ENCODE peak calls at places on chromosome 7, in four cellular contexts. One of them, this sample, is unnamed.

GRCh38 chr7:41879113-41879385 is 176.2 kb upstream of the INHBA start:
- DNase-seq in K562: no peak
- DNase-seq in GM12878: no peak
- DNase-seq in HEK293T: no peak
- DNase-seq in this sample: no peak

GRCh38 chr7:148921806-148922205 is 37.7 kb upstream of the EZH2 start:
- DNase-seq in GM12878: no peak
- DNase-seq in HEK293T: no peak
- DNase-seq in K562: no peak
- DNase-seq in this sample: no peak

GRCh38 chr7:116232402-116232749 is 22.0 kb downstream of the TES start:
- DNase-seq in GM12878: no peak
- DNase-seq in HEK293T: no peak
- DNase-seq in K562: no peak
- DNase-seq in this sample: no peak

GRCh38 chr7:96118449-96119001 is 203.4 kb downstream of the SLC25A13 start:
- DNase-seq in K562: no peak
- DNase-seq in GM12878: no peak
- DNase-seq in HEK293T: no peak
- DNase-seq in this sample: no peak

GRCh38 chr7:36019966-36020365 is 133.1 kb upstream of the EEPD1 start:
- DNase-seq in GM12878: no peak
- DNase-seq in K562: no peak
- DNase-seq in HEK293T: no peak
- DNase-seq in this sample: no peak

GRCh38 chr7:116500071-116500853 is 724 bp downstream of the CAV2 start:
- DNase-seq in HEK293T: peak; percentile 9
- DNase-seq in K562: no peak
- DNase-seq in GM12878: no peak
- DNase-seq in this sample: no peak

GRCh38 chr7:140200102-140200989 is 23.6 kb upstream of the KDM7A start:
- DNase-seq in GM12878: no peak
- DNase-seq in HEK293T: peak; percentile 86
- DNase-seq in K562: peak; percentile 90
- DNase-seq in this sample: peak; percentile 47

GRCh38 chr7:85232068-85232467 is 45.2 kb upstream of the SEMA3D start:
- DNase-seq in K562: no peak
- DNase-seq in HEK293T: no peak
- DNase-seq in GM12878: no peak
- DNase-seq in this sample: no peak

GRCh38 chr7:111137296-111138195 is 46.6 kb downstream of the LRRN3 start:
- DNase-seq in HEK293T: no peak
- DNase-seq in K562: no peak
- DNase-seq in GM12878: no peak
- DNase-seq in this sample: no peak

GRCh38 chr7:434891-435486 is 84.7 kb downstream of the PDGFA start:
- DNase-seq in K562: no peak
- DNase-seq in HEK293T: no peak
- DNase-seq in GM12878: no peak
- DNase-seq in this sample: peak; percentile 75

GRCh38 chr7:123863461-123863860 is 18.5 kb downstream of the HYAL4 start:
- DNase-seq in K562: no peak
- DNase-seq in GM12878: no peak
- DNase-seq in HEK293T: no peak
- DNase-seq in this sample: no peak

GRCh38 chr7:123865517-123866117 is 20.6 kb downstream of the HYAL4 start:
- DNase-seq in K562: peak; percentile 71
- DNase-seq in GM12878: peak; percentile 21
- DNase-seq in HEK293T: peak; percentile 44
- DNase-seq in this sample: peak; percentile 62

GRCh38 chr7:123864438-123864837 is 19.5 kb downstream of the HYAL4 start:
- DNase-seq in HEK293T: peak; percentile 12
- DNase-seq in K562: no peak
- DNase-seq in GM12878: no peak
- DNase-seq in this sample: no peak

GRCh38 chr7:123864012-123864411 is 19.0 kb downstream of the HYAL4 start:
- DNase-seq in HEK293T: no peak
- DNase-seq in GM12878: no peak
- DNase-seq in K562: no peak
- DNase-seq in this sample: no peak

DNA sequence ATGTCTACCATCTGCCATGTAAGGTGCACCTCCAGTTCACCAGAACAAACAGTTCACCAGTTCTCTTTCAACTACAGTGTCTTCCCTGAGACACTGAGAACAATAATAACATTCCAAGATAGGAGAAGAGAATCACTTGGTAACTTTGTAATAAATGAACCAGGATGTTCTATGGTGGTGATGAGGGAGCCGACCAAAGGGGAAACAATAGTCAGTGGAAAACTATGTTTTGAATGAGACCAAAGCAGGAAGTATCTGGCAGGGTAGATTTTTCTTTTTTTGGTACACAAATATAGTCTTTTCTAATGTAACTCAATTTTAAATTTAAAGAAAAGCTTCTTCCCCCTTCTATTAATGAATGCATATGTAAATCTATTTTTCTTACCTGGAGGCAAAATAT is 20.0 kb downstream of the HYAL4 start:
- DNase-seq in GM12878: no peak
- DNase-seq in HEK293T: no peak
- DNase-seq in K562: no peak
- DNase-seq in this sample: no peak
- TF ChIP-seq TARDBP in GM12878: no peak
- TF ChIP-seq TARDBP in HEK293T: no peak
- TF ChIP-seq TARDBP in K562: no peak
- TF ChIP-seq TARDBP in this sample: no peak

GRCh38 chr7:40303996-40304395 is 169.2 kb downstream of the SUGCT start:
- DNase-seq in HEK293T: no peak
- DNase-seq in GM12878: no peak
- DNase-seq in K562: no peak
- DNase-seq in this sample: no peak

GRCh38 chr7:40310213-40310612 is 175.4 kb downstream of the SUGCT start:
- DNase-seq in GM12878: no peak
- DNase-seq in HEK293T: no peak
- DNase-seq in K562: no peak
- DNase-seq in this sample: no peak

GRCh38 chr7:40305229-40305628 is 170.4 kb downstream of the SUGCT start:
- DNase-seq in GM12878: no peak
- DNase-seq in K562: no peak
- DNase-seq in HEK293T: no peak
- DNase-seq in this sample: no peak

GRCh38 chr7:40306025-40306424 is 171.2 kb downstream of the SUGCT start:
- DNase-seq in GM12878: no peak
- DNase-seq in HEK293T: no peak
- DNase-seq in K562: no peak
- DNase-seq in this sample: no peak

GRCh38 chr7:40306596-40306995 is 171.8 kb downstream of the SUGCT start:
- DNase-seq in K562: no peak
- DNase-seq in HEK293T: no peak
- DNase-seq in GM12878: no peak
- DNase-seq in this sample: no peak
- TF ChIP-seq BHLHE40 in K562: no peak
- TF ChIP-seq BHLHE40 in HEK293T: no peak
- TF ChIP-seq BHLHE40 in GM12878: no peak
- TF ChIP-seq BHLHE40 in this sample: no peak

GRCh38 chr7:101201695-101202602 is 1.1 kb upstream of the MOGAT3 start:
- DNase-seq in HEK293T: no peak
- DNase-seq in K562: peak; percentile 18
- DNase-seq in GM12878: no peak
- DNase-seq in this sample: peak; percentile 48
- TF ChIP-seq TARDBP in HEK293T: no peak
- TF ChIP-seq TARDBP in K562: no peak
- TF ChIP-seq TARDBP in GM12878: no peak
- TF ChIP-seq TARDBP in this sample: peak; percentile 14

GRCh38 chr7:66399566-66399965 is 194.4 kb downstream of the TPST1 start:
- DNase-seq in K562: no peak
- DNase-seq in HEK293T: no peak
- DNase-seq in GM12878: no peak
- DNase-seq in this sample: no peak
- TF ChIP-seq BHLHE40 in K562: no peak
- TF ChIP-seq BHLHE40 in HEK293T: no peak
- TF ChIP-seq BHLHE40 in GM12878: no peak
- TF ChIP-seq BHLHE40 in this sample: no peak

DNA sequence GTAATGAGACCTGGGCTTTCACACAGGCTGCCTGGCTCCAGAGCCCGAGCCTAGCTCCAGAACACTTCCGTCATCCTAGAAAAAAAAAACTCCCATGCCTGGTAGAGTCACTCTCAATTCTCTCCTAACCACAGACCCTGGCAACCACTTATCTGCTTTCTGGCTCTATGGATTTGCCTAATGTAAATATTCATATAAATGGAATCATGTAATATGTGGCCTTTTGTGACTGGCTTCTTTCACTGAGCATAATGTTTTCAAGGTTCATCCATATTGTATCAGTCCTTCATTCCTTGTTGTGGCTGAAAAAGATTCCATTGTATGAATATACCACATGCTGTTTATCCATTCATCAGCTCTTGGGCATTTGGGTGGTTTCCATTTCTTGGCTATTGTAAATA is 167.7 kb upstream of the MKLN1 start:
- DNase-seq in K562: no peak
- DNase-seq in HEK293T: no peak
- DNase-seq in GM12878: no peak
- DNase-seq in this sample: no peak
- TF ChIP-seq TARDBP in K562: no peak
- TF ChIP-seq TARDBP in HEK293T: no peak
- TF ChIP-seq TARDBP in GM12878: no peak
- TF ChIP-seq TARDBP in this sample: no peak

DNA sequence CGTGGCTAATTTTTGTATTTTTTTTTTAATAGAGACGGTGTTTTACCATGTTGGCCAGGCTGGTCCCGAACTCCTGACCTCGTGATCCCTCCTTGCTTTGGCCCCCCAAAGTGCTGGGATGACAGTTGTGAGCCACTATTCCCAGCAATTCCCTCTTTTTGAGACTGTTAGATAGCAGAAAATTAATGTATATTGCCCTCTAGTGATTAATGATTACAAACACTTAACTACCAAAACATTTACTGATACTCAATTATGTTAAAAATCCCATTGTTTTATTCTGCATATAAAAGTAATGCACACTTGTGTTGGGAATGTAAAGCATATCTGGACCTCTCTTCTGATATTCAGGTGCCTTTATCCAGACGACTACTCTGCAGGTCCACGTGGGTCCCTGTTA is 41.2 kb upstream of the COBL start:
- DNase-seq in GM12878: no peak
- DNase-seq in HEK293T: no peak
- DNase-seq in K562: no peak
- DNase-seq in this sample: no peak
- TF ChIP-seq BHLHE40 in GM12878: no peak
- TF ChIP-seq BHLHE40 in HEK293T: no peak
- TF ChIP-seq BHLHE40 in K562: no peak
- TF ChIP-seq BHLHE40 in this sample: no peak

GRCh38 chr7:70726951-70727378 is 405.0 kb upstream of the GALNT17 start:
- DNase-seq in K562: no peak
- DNase-seq in HEK293T: no peak
- DNase-seq in GM12878: peak; percentile 97
- DNase-seq in this sample: no peak

GRCh38 chr7:70727861-70728260 is 404.1 kb upstream of the GALNT17 start:
- DNase-seq in K562: no peak
- DNase-seq in HEK293T: no peak
- DNase-seq in GM12878: no peak
- DNase-seq in this sample: no peak

GRCh38 chr7:70726294-70726693 is 405.6 kb upstream of the GALNT17 start:
- DNase-seq in K562: no peak
- DNase-seq in GM12878: no peak
- DNase-seq in HEK293T: no peak
- DNase-seq in this sample: no peak

GRCh38 chr7:70730451-70731110 is 401.4 kb upstream of the GALNT17 start:
- DNase-seq in HEK293T: no peak
- DNase-seq in K562: no peak
- DNase-seq in GM12878: no peak
- DNase-seq in this sample: no peak

GRCh38 chr7:70728873-70729552 is 402.9 kb upstream of the GALNT17 start:
- DNase-seq in GM12878: no peak
- DNase-seq in K562: no peak
- DNase-seq in HEK293T: no peak
- DNase-seq in this sample: no peak
- TF ChIP-seq TARDBP in GM12878: no peak
- TF ChIP-seq TARDBP in K562: no peak
- TF ChIP-seq TARDBP in HEK293T: no peak
- TF ChIP-seq TARDBP in this sample: no peak

DNA sequence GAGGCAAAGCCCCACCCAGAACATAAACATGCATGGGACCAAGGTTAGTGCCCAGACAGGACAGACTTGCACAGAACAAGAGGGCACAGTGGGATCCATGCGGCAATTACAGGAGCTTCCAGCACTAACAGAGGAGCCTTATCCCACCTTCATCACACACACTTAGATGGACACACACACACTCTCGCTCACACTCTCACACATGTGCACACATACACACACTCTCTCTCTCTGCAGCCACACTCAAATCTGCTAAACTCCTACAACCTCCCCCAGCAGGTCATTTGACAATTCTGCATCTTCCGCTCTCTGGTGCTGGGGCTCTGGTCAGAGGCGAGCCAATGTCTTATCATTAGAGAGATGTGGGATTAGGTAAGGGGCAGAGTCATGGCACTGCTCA is 120.5 kb downstream of the UBE2H start:
- DNase-seq in HEK293T: no peak
- DNase-seq in GM12878: no peak
- DNase-seq in K562: no peak
- DNase-seq in this sample: no peak
- TF ChIP-seq BHLHE40 in HEK293T: no peak
- TF ChIP-seq BHLHE40 in GM12878: no peak
- TF ChIP-seq BHLHE40 in K562: no peak
- TF ChIP-seq BHLHE40 in this sample: no peak

GRCh38 chr7:21507627-21508343 is 35.1 kb upstream of the DNAH11 start:
- DNase-seq in K562: peak; percentile 31
- DNase-seq in HEK293T: peak; percentile 10
- DNase-seq in GM12878: no peak
- DNase-seq in this sample: peak; percentile 34
- TF ChIP-seq TARDBP in K562: no peak
- TF ChIP-seq TARDBP in HEK293T: no peak
- TF ChIP-seq TARDBP in GM12878: no peak
- TF ChIP-seq TARDBP in this sample: no peak

This sample was measured in HepG2.